ENCODE peak calls at places on chromosomes 6 and 20, in six cellular contexts. T, N, K, O, D and S are unnamed samples.

GRCh38 chr6:118665011-118665410 is 13.6 kb upstream of the CEP85L start:
- DNase-seq in T (no peak), N (no peak), K (no peak), O (peak), D (no peak), S (no peak)

GRCh38 chr6:13511913-13512717 is 24.7 kb upstream of the GFOD1 start:
- DNase-seq in T (no peak), N (no peak), K (no peak), O (no peak), D (peak), S (no peak)

GRCh38 chr20:59253325-59253724 is 47.1 kb upstream of the EDN3 start:
- DNase-seq in T (no peak), N (no peak), K (no peak), O (peak), D (no peak), S (no peak)

GRCh38 chr6:112620832-112621569 is 273.9 kb downstream of the RFPL4B start:
- DNase-seq in T (peak), N (peak), K (no peak), O (no peak), D (no peak), S (no peak)

GRCh38 chr20:63895886-63896135 is 885 bp downstream of the DNAJC5 start:
- DNase-seq in T (peak), N (peak), K (no peak), O (no peak), D (no peak), S (peak)

GRCh38 chr20:58192567-58192966 is 35.9 kb downstream of the ANKRD60 start:
- DNase-seq in T (no peak), N (no peak), K (peak), O (peak), D (no peak), S (peak)

GRCh38 chr6:89976141-89977020 is 82.1 kb downstream of the GJA10 start:
- DNase-seq in T (peak), N (no peak), K (no peak), O (no peak), D (no peak), S (no peak)

GRCh38 chr6:138815797-138816528 is 20.1 kb downstream of the ECT2L start:
- DNase-seq in T (peak), N (peak), K (peak), O (no peak), D (no peak), S (peak)

GRCh38 chr6:116244284-116244683 is 9.6 kb downstream of the TSPYL4 start:
- DNase-seq in T (peak), N (peak), K (no peak), O (no peak), D (no peak), S (no peak)

GRCh38 chr6:90123796-90124195 is 172.8 kb downstream of the BACH2 start:
- DNase-seq in T (no peak), N (peak), K (no peak), O (no peak), D (no peak), S (no peak)

GRCh38 chr6:57267586-57268293 is 45.6 kb upstream of the RAB23 start:
- DNase-seq in T (peak), N (peak), K (peak), O (peak), D (peak), S (peak)

GRCh38 chr20:46767127-46767761 is 57.8 kb downstream of the SLC2A10 start:
- DNase-seq in T (peak), N (peak), K (peak), O (no peak), D (no peak), S (peak)

GRCh38 chr6:30752164-30752927 is 8.0 kb upstream of the IER3 start:
- DNase-seq in T (no peak), N (peak), K (no peak), O (no peak), D (peak), S (no peak)

GRCh38 chr6:21733311-21733710 is 139.8 kb downstream of the SOX4 start:
- DNase-seq in T (no peak), N (no peak), K (no peak), O (no peak), D (no peak), S (no peak)

GRCh38 chr6:15400572-15401004 is 154.7 kb downstream of the JARID2 start:
- DNase-seq in T (peak), N (peak), K (no peak), O (peak), D (peak), S (peak)

GRCh38 chr6:100925756-100926155 is 44.6 kb upstream of the ASCC3 start:
- DNase-seq in T (no peak), N (no peak), K (no peak), O (no peak), D (no peak), S (no peak)

GRCh38 chr20:46317685-46318177 is 9.4 kb upstream of the CDH22 start:
- DNase-seq in T (peak), N (no peak), K (no peak), O (no peak), D (no peak), S (no peak)

GRCh38 chr20:1033751-1034419 is 31.8 kb upstream of the RSPO4 start:
- DNase-seq in T (no peak), N (peak), K (no peak), O (no peak), D (no peak), S (no peak)

GRCh38 chr6:140979642-140980091 is 1153.1 kb upstream of the GJE1 start:
- DNase-seq in T (no peak), N (no peak), K (no peak), O (no peak), D (peak), S (no peak)

GRCh38 chr20:36778831-36779655 is 5.5 kb upstream of the DSN1 start:
- DNase-seq in T (no peak), N (no peak), K (no peak), O (no peak), D (no peak), S (no peak)

GRCh38 chr6:38283734-38284362 is 355.9 kb downstream of the BTBD9 start:
- DNase-seq in T (no peak), N (no peak), K (no peak), O (no peak), D (no peak), S (no peak)

GRCh38 chr20:38125157-38126056 is 39.7 kb downstream of the TGM2 start:
- DNase-seq in T (peak), N (peak), K (no peak), O (no peak), D (peak), S (peak)

GRCh38 chr6:36118550-36119107 is 11.7 kb upstream of the MAPK13 start:
- DNase-seq in T (peak), N (peak), K (no peak), O (peak), D (no peak), S (peak)

GRCh38 chr6:43990627-43991619 is 136.3 kb downstream of the MRPL14 start:
- DNase-seq in T (peak), N (peak), K (no peak), O (no peak), D (no peak), S (peak)